ENCODE peak calls at places on chromosomes 12 and 14, in nine cellular contexts. H is heart left ventricle, X is thyroid gland, A is B cell, F is lower leg skin, D is left ventricle myocardium inferior, V is sigmoid colon, W is HFFc6, G is cardiac muscle cell. S is an unnamed sample.
A peak's percentile ranks its signal among the peaks of the same experiment; 100 is the strongest.

GRCh38 chr12:123828871-123829547 is 66.9 kb downstream of the DNAH10 start:
- DNase-seq in D (no peak), G (no peak), X (no peak), V (no peak), F (no peak), H (no peak), A (no peak), W (no peak), S (no peak)

GRCh38 chr12:80745851-80746250 is 29.1 kb downstream of the MYF5 start:
- DNase-seq in V (no peak), W (no peak), D (no peak), A (no peak), X (no peak), G (no peak), H (no peak), F (no peak), S (no peak)

GRCh38 chr14:105843444-105844046 is 317.2 kb downstream of the TMEM121 start:
- DNase-seq in V (no peak), A (no peak), G (no peak), D (no peak), H (no peak), F (no peak), W (no peak), X (no peak), S (no peak)

GRCh38 chr14:106436310-106436905 is 910.0 kb downstream of the TMEM121 start:
- DNase-seq in X (no peak), G (no peak), F (no peak), W (no peak), D (peak; percentile 19), A (peak; percentile 65), V (no peak), H (no peak), S (no peak)

GRCh38 chr14:20697273-20698017 is 8.9 kb downstream of the ANG start:
- DNase-seq in X (peak; percentile 65), W (peak; percentile 67), V (no peak), H (peak; percentile 40), D (peak; percentile 39), G (peak; percentile 68), F (peak; percentile 50), A (peak; percentile 78), S (peak; percentile 65)

GRCh38 chr12:120647375-120647755 is 6.9 kb downstream of the CABP1 start:
- DNase-seq in D (no peak), H (no peak), G (no peak), V (no peak), F (no peak), W (no peak), A (no peak), X (no peak), S (no peak)

GRCh38 chr14:54169254-54169924 is 212.8 kb upstream of the BMP4 start:
- DNase-seq in H (no peak), A (no peak), W (peak; percentile 32), D (no peak), X (no peak), G (no peak), F (no peak), V (no peak), S (no peak)

GRCh38 chr12:65824314-65824563 is at the start of gene HMGA2:
- DNase-seq in D (no peak), G (no peak), W (no peak), F (no peak), V (peak; percentile 64), A (no peak), H (no peak), X (peak; percentile 48), S (peak; percentile 47)

GRCh38 chr14:103847954-103848719 is 762 bp upstream of the PPP1R13B start:
- DNase-seq in A (no peak), G (peak; percentile 73), D (no peak), V (peak; percentile 74), W (no peak), F (no peak), X (peak; percentile 69), H (peak; percentile 38), S (no peak)

GRCh38 chr12:95852133-95852532 is 6.6 kb upstream of the SNRPF start:
- DNase-seq in V (no peak), G (no peak), H (no peak), X (no peak), W (no peak), D (no peak), A (no peak), F (no peak), S (no peak)

GRCh38 chr12:95851609-95852008 is 7.1 kb upstream of the SNRPF start:
- DNase-seq in W (no peak), F (no peak), D (no peak), G (no peak), H (no peak), A (no peak), V (no peak), X (no peak), S (no peak)

GRCh38 chr12:95848575-95849388 is 10.0 kb upstream of the SNRPF start:
- DNase-seq in W (peak; percentile 38), G (no peak), D (no peak), F (no peak), X (peak; percentile 42), A (no peak), V (no peak), H (no peak), S (no peak)
- TF ChIP-seq CTCF in W (peak; percentile 55), G (peak; percentile 38), D (peak; percentile 16), F (no peak), X (peak; percentile 51), A (no peak), V (no peak), H (no peak), S (peak; percentile 20)

GRCh38 chr14:23077962-23078361 is 17.0 kb downstream of the ACIN1 start:
- DNase-seq in W (no peak), D (no peak), H (no peak), G (no peak), F (no peak), A (no peak), V (no peak), X (no peak), S (no peak)
- TF ChIP-seq CTCF in W (no peak), D (no peak), H (no peak), G (no peak), F (no peak), A (no peak), V (no peak), X (no peak), S (no peak)

GRCh38 chr14:73784065-73784987 is 67.3 kb upstream of the PTGR2 start:
- DNase-seq in X (peak; percentile 30), D (no peak), A (no peak), V (peak; percentile 70), H (no peak), G (peak; percentile 37), W (peak; percentile 63), F (no peak), S (no peak)
- TF ChIP-seq CTCF in X (no peak), D (no peak), A (no peak), V (no peak), H (no peak), G (no peak), W (no peak), F (no peak), S (no peak)

GRCh38 chr12:32533971-32534590 is 134.7 kb downstream of the FGD4 start:
- DNase-seq in H (peak; percentile 57), W (peak; percentile 95), V (peak; percentile 82), X (peak; percentile 67), F (peak; percentile 75), D (peak; percentile 31), G (peak; percentile 67), A (peak; percentile 75), S (peak; percentile 29)

GRCh38 chr12:32536000-32536345 is 136.6 kb downstream of the FGD4 start:
- DNase-seq in F (no peak), V (no peak), G (no peak), W (no peak), H (no peak), X (no peak), D (no peak), A (no peak), S (no peak)

GRCh38 chr12:32532951-32533350 is 133.6 kb downstream of the FGD4 start:
- DNase-seq in W (no peak), X (no peak), A (no peak), D (no peak), V (no peak), G (no peak), F (no peak), H (no peak), S (no peak)

GRCh38 chr12:32534698-32535097 is 135.3 kb downstream of the FGD4 start:
- DNase-seq in F (no peak), G (no peak), X (no peak), H (no peak), W (no peak), A (no peak), D (no peak), V (no peak), S (no peak)

GRCh38 chr12:32535260-32535999 is 136.1 kb downstream of the FGD4 start:
- DNase-seq in V (peak; percentile 83), W (peak; percentile 37), X (peak; percentile 90), G (peak; percentile 87), F (peak; percentile 58), D (peak; percentile 89), H (peak; percentile 89), A (no peak), S (no peak)
- TF ChIP-seq CTCF in V (no peak), W (no peak), X (no peak), G (no peak), F (no peak), D (no peak), H (no peak), A (no peak), S (no peak)

DNA sequence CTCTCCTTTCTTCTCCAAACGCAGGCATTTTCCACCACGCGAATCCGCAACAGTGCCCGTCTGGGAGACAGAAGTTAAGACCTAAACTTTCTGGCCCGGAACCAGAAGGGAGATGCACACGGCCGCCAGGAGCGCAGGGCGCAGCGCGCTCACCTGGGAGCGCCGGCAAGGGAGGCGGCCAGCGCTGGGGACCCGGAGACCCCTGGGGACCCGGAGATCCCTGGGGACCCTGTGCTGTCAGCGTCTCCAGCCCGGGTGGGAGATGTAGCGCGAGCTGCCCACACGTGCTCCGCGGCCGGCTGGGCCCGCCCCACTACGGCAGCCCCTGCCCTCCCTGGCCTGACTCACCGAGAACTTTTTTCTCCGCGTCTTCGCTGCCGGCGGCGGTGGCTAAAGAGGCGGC is 620 bp downstream of the YBX3 start:
- DNase-seq in X (peak; percentile 48), V (peak; percentile 80), D (peak; percentile 52), A (peak; percentile 57), G (peak; percentile 57), W (peak; percentile 48), H (peak; percentile 39), F (no peak), S (peak; percentile 78)
- TF ChIP-seq CTCF in X (peak; percentile 21), V (no peak), D (peak; percentile 46), A (no peak), G (peak; percentile 20), W (no peak), H (peak; percentile 2), F (no peak), S (no peak)

S was measured in GM13977.